ENCODE peak calls at places on chromosomes 16 and 17, in four cellular contexts. One of them, this sample, is unnamed.

GRCh38 chr17:65553646-65554567 is 7.5 kb downstream of the AXIN2 start:
- DNase-seq in lower lobe of right lung: peak
- DNase-seq in psoas muscle: no peak
- DNase-seq in CD4-positive, alpha-beta T cell: no peak
- DNase-seq in this sample: no peak

GRCh38 chr16:995087-995486 is 13.5 kb downstream of the SOX8 start:
- DNase-seq in lower lobe of right lung: no peak
- DNase-seq in psoas muscle: no peak
- DNase-seq in CD4-positive, alpha-beta T cell: no peak
- DNase-seq in this sample: peak

GRCh38 chr17:9668532-9668931 is 23.2 kb downstream of the USP43 start:
- DNase-seq in lower lobe of right lung: no peak
- DNase-seq in psoas muscle: no peak
- DNase-seq in CD4-positive, alpha-beta T cell: no peak
- DNase-seq in this sample: peak

GRCh38 chr16:1192384-1193073 is 32.5 kb downstream of the TPSG1 start:
- DNase-seq in lower lobe of right lung: no peak
- DNase-seq in psoas muscle: no peak
- DNase-seq in CD4-positive, alpha-beta T cell: no peak
- DNase-seq in this sample: no peak

GRCh38 chr16:49281843-49282642 is 405 bp upstream of the CBLN1 start:
- DNase-seq in lower lobe of right lung: peak
- DNase-seq in psoas muscle: peak
- DNase-seq in CD4-positive, alpha-beta T cell: no peak
- DNase-seq in this sample: peak

GRCh38 chr17:80970762-80971703 is 20.6 kb upstream of the CHMP6 start:
- DNase-seq in lower lobe of right lung: no peak
- DNase-seq in psoas muscle: peak
- DNase-seq in CD4-positive, alpha-beta T cell: no peak
- DNase-seq in this sample: no peak

GRCh38 chr17:16923097-16923903 is 48.6 kb downstream of the TNFRSF13B start:
- DNase-seq in lower lobe of right lung: peak
- DNase-seq in psoas muscle: peak
- DNase-seq in CD4-positive, alpha-beta T cell: no peak
- DNase-seq in this sample: no peak

GRCh38 chr16:85715169-85716015 is 26.6 kb upstream of the GINS2 start:
- DNase-seq in lower lobe of right lung: no peak
- DNase-seq in psoas muscle: no peak
- DNase-seq in CD4-positive, alpha-beta T cell: no peak
- DNase-seq in this sample: peak

GRCh38 chr16:67399218-67399733 is 6.0 kb upstream of the TPPP3 start:
- DNase-seq in lower lobe of right lung: peak
- DNase-seq in psoas muscle: peak
- DNase-seq in CD4-positive, alpha-beta T cell: no peak
- DNase-seq in this sample: no peak

GRCh38 chr17:57623620-57624019 is 121.5 kb downstream of the CCDC182 start:
- DNase-seq in lower lobe of right lung: no peak
- DNase-seq in psoas muscle: no peak
- DNase-seq in CD4-positive, alpha-beta T cell: no peak
- DNase-seq in this sample: no peak

GRCh38 chr17:51653902-51654301 is 393.6 kb downstream of the UTP18 start:
- DNase-seq in lower lobe of right lung: no peak
- DNase-seq in psoas muscle: no peak
- DNase-seq in CD4-positive, alpha-beta T cell: no peak
- DNase-seq in this sample: no peak

DNA sequence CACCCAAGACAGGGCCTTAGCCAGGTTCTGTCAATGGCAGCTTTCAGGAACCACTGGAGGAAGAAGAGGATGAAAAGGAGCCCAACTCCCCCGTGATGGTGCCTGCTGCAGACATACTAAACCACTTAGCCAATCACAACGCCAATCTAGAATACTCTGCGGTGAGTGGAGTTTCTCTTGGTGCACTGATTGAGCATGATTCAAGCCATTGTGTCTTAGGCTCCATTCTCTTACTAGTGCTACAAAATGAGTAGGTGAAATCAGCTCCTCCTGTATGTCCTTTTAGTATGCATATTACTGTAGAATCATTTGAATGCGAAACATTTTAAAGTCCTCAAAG is 1.4 kb downstream of the SETD6 start:
- DNase-seq in lower lobe of right lung: no peak
- DNase-seq in psoas muscle: no peak
- DNase-seq in CD4-positive, alpha-beta T cell: no peak
- DNase-seq in this sample: no peak
- TF ChIP-seq CTCF in lower lobe of right lung: no peak
- TF ChIP-seq CTCF in psoas muscle: no peak
- TF ChIP-seq CTCF in CD4-positive, alpha-beta T cell: no peak
- TF ChIP-seq CTCF in this sample: no peak

GRCh38 chr17:27089929-27090247 is 204.0 kb upstream of the WSB1 start:
- DNase-seq in lower lobe of right lung: no peak
- DNase-seq in psoas muscle: no peak
- DNase-seq in CD4-positive, alpha-beta T cell: no peak
- DNase-seq in this sample: no peak
- H3K27ac ChIP-seq in lower lobe of right lung: no peak
- H3K27ac ChIP-seq in psoas muscle: no peak
- H3K27ac ChIP-seq in CD4-positive, alpha-beta T cell: no peak
- H3K27ac ChIP-seq in this sample: no peak

GRCh38 chr16:25260416-25260815 is 2.8 kb upstream of the ZKSCAN2 start:
- DNase-seq in lower lobe of right lung: no peak
- DNase-seq in psoas muscle: no peak
- DNase-seq in CD4-positive, alpha-beta T cell: no peak
- DNase-seq in this sample: no peak

GRCh38 chr16:25258856-25259179 is 1.2 kb upstream of the ZKSCAN2 start:
- DNase-seq in lower lobe of right lung: no peak
- DNase-seq in psoas muscle: no peak
- DNase-seq in CD4-positive, alpha-beta T cell: no peak
- DNase-seq in this sample: no peak

GRCh38 chr16:25257504-25257955 is at the start of gene ZKSCAN2:
- DNase-seq in lower lobe of right lung: peak
- DNase-seq in psoas muscle: peak
- DNase-seq in CD4-positive, alpha-beta T cell: peak
- DNase-seq in this sample: peak

GRCh38 chr16:25257956-25258855 is 561 bp upstream of the ZKSCAN2 start:
- DNase-seq in lower lobe of right lung: peak
- DNase-seq in psoas muscle: peak
- DNase-seq in CD4-positive, alpha-beta T cell: peak
- DNase-seq in this sample: peak

GRCh38 chr16:25256821-25257503 is 683 bp downstream of the ZKSCAN2 start:
- DNase-seq in lower lobe of right lung: peak
- DNase-seq in psoas muscle: no peak
- DNase-seq in CD4-positive, alpha-beta T cell: no peak
- DNase-seq in this sample: no peak
- TF ChIP-seq CTCF in lower lobe of right lung: no peak
- TF ChIP-seq CTCF in psoas muscle: no peak
- TF ChIP-seq CTCF in CD4-positive, alpha-beta T cell: no peak
- TF ChIP-seq CTCF in this sample: no peak

GRCh38 chr16:84483882-84484565 is 20.4 kb downstream of the MEAK7 start:
- DNase-seq in lower lobe of right lung: no peak
- DNase-seq in psoas muscle: no peak
- DNase-seq in CD4-positive, alpha-beta T cell: no peak
- DNase-seq in this sample: no peak
- H3K27ac ChIP-seq in lower lobe of right lung: no peak
- H3K27ac ChIP-seq in psoas muscle: no peak
- H3K27ac ChIP-seq in CD4-positive, alpha-beta T cell: no peak
- H3K27ac ChIP-seq in this sample: no peak